ENCODE peak calls at places on chromosome 11, in four cellular contexts. N, K, M and G are unnamed samples.

GRCh38 chr11:92168936-92169335 is 55.7 kb upstream of the FAT3 start:
- DNase-seq in K (no peak), M (no peak), N (no peak), G (no peak)

GRCh38 chr11:102361100-102362021 is 14.3 kb downstream of the BIRC2 start:
- DNase-seq in K (no peak), M (no peak), N (no peak), G (no peak)

GRCh38 chr11:121367434-121367833 is 74.9 kb downstream of the SC5D start:
- DNase-seq in N (no peak), K (peak), M (no peak), G (no peak)

GRCh38 chr11:91749231-91749630 is 475.4 kb upstream of the FAT3 start:
- DNase-seq in N (no peak), K (no peak), M (no peak), G (no peak)

GRCh38 chr11:75311858-75312288 is 39.6 kb downstream of the ARRB1 start:
- DNase-seq in N (no peak), K (peak), M (no peak), G (no peak)

GRCh38 chr11:88383446-88383845 is 45.9 kb upstream of the CTSC start:
- DNase-seq in K (no peak), M (no peak), N (no peak), G (no peak)

GRCh38 chr11:123650901-123651300 is 3.5 kb downstream of the SCN3B start:
- DNase-seq in M (no peak), N (no peak), K (no peak), G (no peak)

GRCh38 chr11:72072348-72072747 is 8.0 kb downstream of the NUMA1 start:
- DNase-seq in N (peak), K (peak), M (no peak), G (no peak)

GRCh38 chr11:110130642-110131238 is 37.5 kb downstream of the ZC3H12C start:
- DNase-seq in N (no peak), M (no peak), K (peak), G (no peak)

GRCh38 chr11:12786891-12787290 is 112.7 kb downstream of the TEAD1 start:
- DNase-seq in N (no peak), K (no peak), M (no peak), G (no peak)

GRCh38 chr11:559712-560304 is 730 bp downstream of the LMNTD2 start:
- DNase-seq in N (no peak), M (no peak), K (no peak), G (no peak)

GRCh38 chr11:122737951-122738693 is 82.6 kb downstream of the UBASH3B start:
- DNase-seq in K (no peak), M (no peak), N (no peak), G (no peak)

GRCh38 chr11:76523147-76523546 is 78.3 kb downstream of the EMSY start:
- DNase-seq in M (no peak), K (no peak), N (no peak), G (no peak)

GRCh38 chr11:57424137-57424801 is 2.7 kb downstream of the SLC43A3 start:
- DNase-seq in M (no peak), K (no peak), N (no peak), G (no peak)

GRCh38 chr11:114258696-114259095 is 37.5 kb upstream of the NNMT start:
- DNase-seq in N (no peak), K (no peak), M (no peak), G (no peak)

GRCh38 chr11:14972581-14973490 is 685 bp upstream of the CALCA start:
- DNase-seq in M (peak), K (no peak), N (no peak), G (no peak)

GRCh38 chr11:112004389-112004788 is 20.8 kb upstream of the DLAT start:
- DNase-seq in K (no peak), N (no peak), M (no peak), G (peak)
- TF ChIP-seq CTCF in K (peak), N (peak), M (no peak), G (peak)

DNA sequence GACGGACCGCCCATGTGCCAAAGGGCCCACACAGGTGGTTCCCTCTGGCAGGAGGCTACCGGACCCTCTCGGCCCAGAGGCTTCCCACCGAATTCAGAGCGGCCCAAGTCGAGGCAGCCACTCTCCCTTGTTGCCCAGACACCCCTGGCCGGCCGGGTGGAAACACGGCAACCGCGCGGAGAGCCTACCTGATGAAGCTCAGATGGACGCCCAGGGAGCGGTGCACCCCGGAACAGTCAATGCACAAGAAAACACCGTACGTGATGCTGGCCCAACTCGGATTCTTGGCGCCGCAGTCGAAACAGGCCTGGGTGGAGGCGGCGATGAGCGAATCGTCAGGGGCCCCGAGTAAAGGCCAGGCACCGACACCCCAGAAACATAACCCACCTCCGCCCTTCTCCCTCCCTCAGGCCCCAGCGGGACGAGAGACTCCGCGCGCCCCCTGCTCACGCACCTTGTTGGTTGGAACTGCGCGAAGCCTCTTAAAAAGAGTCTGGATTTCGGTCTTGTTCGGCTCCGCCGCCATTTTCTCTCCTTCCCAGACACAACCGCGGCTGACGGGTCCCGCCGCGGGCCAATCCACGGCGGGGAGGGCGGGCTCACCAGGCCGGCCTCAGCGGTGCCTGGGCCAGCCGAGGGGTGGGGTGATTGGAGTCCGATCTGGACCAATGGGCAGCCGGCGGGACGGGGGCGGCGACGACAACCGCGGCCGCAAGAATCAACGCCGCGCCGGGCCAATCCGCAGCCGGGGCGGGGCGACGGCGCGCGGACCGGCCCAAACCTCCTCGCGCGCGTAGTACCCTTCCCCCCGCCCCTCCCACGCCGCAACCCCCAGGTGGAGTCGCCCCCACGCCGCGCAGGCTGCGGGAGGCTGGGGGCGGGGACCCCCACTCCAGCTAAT is at the start of gene ARFGAP2:
- DNase-seq in N (peak), K (peak), M (peak), G (peak)
- TF ChIP-seq CTCF in N (no peak), K (no peak), M (no peak), G (no peak)

DNA sequence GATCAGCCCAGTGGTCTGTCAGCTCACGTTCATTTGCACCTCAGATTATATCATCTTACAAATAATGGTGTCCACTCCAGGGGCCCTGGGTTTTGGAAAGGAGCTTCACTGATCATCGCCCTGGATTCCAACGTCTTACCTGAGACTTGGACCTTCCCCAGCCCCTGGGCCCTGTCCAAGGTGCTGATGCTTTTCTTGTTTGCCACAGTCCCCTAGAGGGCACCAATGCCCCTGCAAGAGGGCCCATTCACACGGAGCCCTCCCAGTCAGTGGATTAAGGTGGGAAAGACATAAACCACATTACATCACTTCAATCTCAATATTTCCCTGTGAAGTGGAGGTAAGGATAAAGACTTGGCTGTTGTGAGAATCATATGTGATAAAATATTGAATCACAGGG is 167.2 kb downstream of the BUD13 start:
- DNase-seq in K (peak), N (peak), M (peak), G (peak)
- TF ChIP-seq CTCF in K (peak), N (peak), M (peak), G (peak)

GRCh38 chr11:129770993-129771392 is 44.7 kb upstream of the TMEM45B start:
- DNase-seq in M (no peak), K (no peak), N (no peak), G (no peak)

GRCh38 chr11:129767827-129768226 is 47.8 kb upstream of the TMEM45B start:
- DNase-seq in M (no peak), K (no peak), N (no peak), G (no peak)

GRCh38 chr11:129769059-129769458 is 46.6 kb upstream of the TMEM45B start:
- DNase-seq in N (no peak), K (no peak), M (no peak), G (no peak)

GRCh38 chr11:129768356-129768755 is 47.3 kb upstream of the TMEM45B start:
- DNase-seq in K (peak), N (no peak), M (no peak), G (no peak)

DNA sequence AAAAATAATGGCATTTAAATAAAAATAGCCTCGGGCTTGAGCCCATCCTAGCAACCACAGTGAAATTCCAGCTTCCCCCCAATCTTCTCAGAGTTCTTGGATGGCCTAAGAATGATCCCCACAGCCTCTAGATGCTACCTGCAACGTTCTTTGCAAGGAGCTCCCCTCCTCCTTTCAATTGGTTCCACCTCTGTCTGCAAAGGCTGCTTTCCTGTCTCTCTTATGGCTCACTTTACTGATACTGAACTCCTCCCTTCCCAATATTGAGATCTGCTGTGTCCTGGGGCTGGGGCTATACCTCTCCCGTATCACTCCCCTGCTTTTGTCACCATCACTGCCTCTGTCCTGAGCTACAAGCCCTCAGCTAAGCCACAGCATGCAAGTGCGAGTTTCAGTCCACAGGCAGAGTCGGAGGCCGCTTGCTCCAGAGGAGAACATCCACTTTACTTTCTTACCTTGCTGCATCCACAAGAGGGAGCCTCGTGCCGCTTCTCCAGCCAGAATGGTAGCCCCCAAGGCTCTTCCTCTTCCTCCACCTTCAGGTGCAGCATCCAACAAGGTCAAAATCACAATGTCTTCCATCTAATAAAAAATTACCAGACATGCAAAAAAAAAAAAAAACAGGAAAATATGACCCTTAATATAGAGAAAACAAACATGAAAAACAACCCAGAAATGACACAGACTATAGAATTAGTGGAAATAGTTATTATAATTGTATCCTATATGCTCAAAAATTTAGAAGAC is 48.6 kb upstream of the TMEM45B start:
- DNase-seq in K (peak), M (peak), N (no peak), G (peak)
- TF ChIP-seq CTCF in K (peak), M (peak), N (peak), G (peak)

DNA sequence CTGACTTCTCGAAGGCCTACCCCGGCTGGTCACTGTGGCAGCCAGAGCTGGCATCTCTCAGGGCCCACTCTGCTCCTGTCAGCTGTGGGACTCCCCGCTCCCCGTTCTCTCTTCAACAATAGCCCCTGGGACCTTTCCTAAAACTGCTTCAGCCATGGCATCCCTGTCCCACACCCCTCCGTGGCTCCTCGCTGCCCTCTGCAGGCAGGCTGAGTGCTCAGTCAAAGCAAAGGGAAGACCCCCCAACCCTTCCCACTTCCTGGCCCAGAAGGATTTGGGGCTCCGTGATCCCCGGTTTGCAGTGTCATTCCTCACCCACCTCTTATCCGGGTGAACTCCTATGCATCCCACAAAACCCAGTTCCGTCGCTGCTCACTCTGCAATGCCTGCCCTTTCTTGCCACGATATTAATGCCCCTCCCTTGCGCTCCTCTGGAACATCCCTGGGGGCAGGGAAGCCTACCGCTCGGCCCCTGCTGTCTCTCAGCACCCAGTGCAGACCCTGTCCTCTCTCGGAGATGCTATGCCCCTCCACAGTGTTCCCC is 1.6 kb upstream of the TH start:
- DNase-seq in N (no peak), M (peak), K (no peak), G (peak)
- TF ChIP-seq CTCF in N (peak), M (peak), K (peak), G (peak)

DNA sequence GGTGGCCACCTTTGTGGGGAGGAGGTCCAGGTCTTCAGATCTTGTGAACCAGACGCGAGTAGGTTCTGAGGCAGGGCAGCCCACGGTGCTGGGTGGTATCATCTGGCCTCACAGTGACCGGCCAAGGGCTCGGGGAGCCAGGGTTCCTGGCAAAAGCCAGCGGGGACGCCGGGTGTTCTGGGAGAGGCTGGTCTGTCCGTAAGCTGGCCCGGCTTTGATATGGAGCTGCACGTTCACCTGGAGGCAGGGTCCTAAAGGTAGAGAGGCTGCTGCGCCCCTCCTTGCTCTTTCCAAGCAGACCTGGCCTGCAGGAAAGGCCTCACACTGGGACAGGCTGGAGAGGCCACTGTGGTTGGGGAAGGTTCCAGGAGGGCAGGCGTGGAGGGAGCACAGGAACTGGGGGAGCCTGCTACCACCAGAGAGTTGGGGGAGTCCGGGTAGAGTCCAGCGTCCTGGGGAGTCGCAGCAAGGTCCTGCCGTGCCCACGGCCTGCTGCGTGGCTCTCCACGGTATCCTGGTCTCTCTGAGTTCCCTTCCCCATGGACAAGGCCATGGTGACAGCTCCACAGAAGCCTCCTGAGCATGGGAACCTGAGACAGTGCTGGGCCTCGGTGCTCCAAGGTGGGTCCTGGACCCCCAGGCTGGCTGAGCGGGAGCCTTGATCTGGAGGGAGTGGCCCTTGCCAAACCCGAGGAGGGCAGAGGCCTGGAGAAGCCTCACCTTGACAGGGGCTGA is 452.4 kb upstream of the B3GAT1 start:
- DNase-seq in N (no peak), M (no peak), K (no peak), G (no peak)
- TF ChIP-seq CTCF in N (no peak), M (no peak), K (no peak), G (no peak)